ENCODE peak calls at places on chromosomes 12 and 14, in five cellular contexts. S, O, L, P and N are unnamed samples.

GRCh38 chr12:29714966-29715365 is 68.8 kb downstream of the TMTC1 start:
- DNase-seq in P (no peak), S (no peak), L (no peak), O (no peak), N (no peak)

GRCh38 chr14:87805315-87805723 is 187.7 kb downstream of the GALC start:
- DNase-seq in L (peak; percentile 11), S (peak; percentile 45), P (no peak), O (peak; percentile 72), N (peak; percentile 48)

GRCh38 chr12:132075714-132076553 is 68.2 kb downstream of the DDX51 start:
- DNase-seq in P (no peak), S (no peak), O (no peak), L (no peak), N (no peak)

GRCh38 chr12:93572712-93573551 is 457 bp downstream of the SOCS2 start:
- DNase-seq in L (no peak), S (peak; percentile 21), O (peak; percentile 34), P (peak; percentile 51), N (peak; percentile 48)

GRCh38 chr14:105473677-105474477 is 744 bp upstream of the CRIP2 start:
- DNase-seq in S (peak; percentile 76), L (peak; percentile 59), P (peak; percentile 94), O (peak; percentile 76), N (peak; percentile 95)

GRCh38 chr12:6612652-6613014 is 5.5 kb upstream of the CHD4 start:
- DNase-seq in P (no peak), S (no peak), L (no peak), O (no peak), N (no peak)

GRCh38 chr12:50221228-50222008 is 54.2 kb upstream of the CERS5 start:
- DNase-seq in L (no peak), P (no peak), O (peak; percentile 83), S (no peak), N (no peak)

GRCh38 chr12:45725631-45726593 is 3.6 kb upstream of the ARID2 start:
- DNase-seq in L (no peak), O (peak; percentile 25), P (no peak), S (no peak), N (no peak)

GRCh38 chr14:80428171-80428570 is 216.9 kb upstream of the DIO2 start:
- DNase-seq in O (peak; percentile 72), S (no peak), L (no peak), P (no peak), N (no peak)

GRCh38 chr14:98177551-98177950 is 1094.4 kb downstream of the BCL11B start:
- DNase-seq in S (no peak), P (no peak), O (no peak), L (no peak), N (no peak)

GRCh38 chr12:103268831-103269514 is 226.8 kb downstream of the C12orf42 start:
- DNase-seq in S (no peak), O (no peak), L (no peak), P (no peak), N (no peak)

GRCh38 chr14:65433646-65434045 is 21.1 kb downstream of the FUT8 start:
- DNase-seq in P (no peak), S (no peak), O (no peak), L (no peak), N (no peak)

GRCh38 chr12:83074495-83074894 is 387.8 kb downstream of the TMTC2 start:
- DNase-seq in P (no peak), O (no peak), L (no peak), S (no peak), N (no peak)

GRCh38 chr12:112514926-112515642 is 96.3 kb downstream of the PTPN11 start:
- DNase-seq in O (no peak), S (no peak), P (no peak), L (no peak), N (no peak)

DNA sequence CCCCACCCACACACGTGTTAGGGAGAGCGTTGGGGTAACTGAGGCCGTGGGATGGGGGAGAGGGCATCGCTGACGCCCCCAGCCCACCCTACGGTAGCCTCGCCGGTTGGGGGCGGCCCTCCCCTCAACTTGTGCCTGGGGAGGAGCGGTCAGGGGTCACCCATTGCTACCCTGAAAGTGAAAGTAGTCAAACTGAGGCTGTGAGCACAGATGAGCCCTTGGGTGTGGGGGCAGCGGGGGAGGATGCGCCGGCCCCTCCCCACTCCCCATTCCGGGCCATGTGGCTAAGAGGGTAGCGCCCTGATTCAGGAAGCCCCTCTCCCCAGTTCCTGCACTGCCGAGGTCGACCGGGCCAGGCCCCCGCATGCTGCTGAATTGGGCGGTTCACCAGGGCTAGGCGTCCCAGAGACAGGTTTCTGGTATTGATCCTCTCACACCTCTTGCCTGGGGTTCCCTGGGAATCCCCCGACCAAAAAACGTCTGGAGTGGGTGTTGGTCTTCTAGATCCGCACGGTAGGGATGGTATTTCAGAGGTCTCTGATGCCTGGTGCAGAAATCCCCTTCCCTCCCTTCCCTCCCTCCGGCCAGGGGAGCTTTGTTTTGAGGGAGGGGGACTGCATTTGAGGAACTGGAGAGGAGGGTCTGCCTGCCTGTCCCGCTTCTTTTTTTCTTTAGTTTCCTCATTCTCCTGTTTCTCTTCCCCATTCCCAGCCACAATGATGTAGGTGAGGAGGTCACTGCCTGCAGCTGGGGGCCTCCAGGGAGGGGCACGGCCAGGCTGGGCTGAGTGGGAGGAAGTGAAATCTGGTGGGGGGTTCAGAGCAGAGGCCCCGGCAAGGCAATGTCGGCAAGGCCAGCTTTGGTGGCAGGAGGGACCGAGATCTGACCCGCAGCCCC is 999 bp downstream of the SH2B3 start:
- DNase-seq in P (peak; percentile 78), O (no peak), S (no peak), L (no peak), N (peak; percentile 45)
- TF ChIP-seq CTCF in P (no peak), O (no peak), S (no peak), L (no peak), N (no peak)

DNA sequence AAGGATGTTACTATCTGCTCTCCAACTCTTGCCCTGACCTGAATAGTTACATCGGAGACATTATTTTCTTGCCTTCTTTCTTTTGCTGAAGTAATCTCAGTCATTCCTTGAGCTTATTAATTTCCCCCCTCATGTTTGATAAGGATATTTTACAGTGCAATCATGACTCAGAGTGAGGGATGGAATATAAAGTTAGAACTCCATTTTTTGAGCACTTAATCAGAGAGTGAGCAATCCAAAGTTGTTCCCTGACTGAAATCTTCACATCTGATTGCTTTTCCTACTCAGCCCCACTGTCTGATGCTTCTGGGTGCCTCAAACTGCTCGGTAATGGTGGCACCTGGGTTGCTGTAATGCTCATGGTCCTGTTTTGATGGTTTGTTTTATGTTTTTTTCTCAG is 142.7 kb upstream of the SEL1L start:
- DNase-seq in S (no peak), O (no peak), P (no peak), L (no peak), N (no peak)
- H3K27me3 ChIP-seq in S (no peaks in the 10 kb centered on the region), O (no peaks in the 10 kb centered on the region), P (peaks cover 6% of the 10 kb centered on the region), L (no peaks in the 10 kb centered on the region), N (no peaks in the 10 kb centered on the region)

GRCh38 chr14:54102051-54102456 is 145.4 kb upstream of the BMP4 start:
- DNase-seq in P (no peak), L (no peak), O (no peak), S (no peak), N (no peak)

GRCh38 chr14:54105406-54105805 is 148.8 kb upstream of the BMP4 start:
- DNase-seq in S (no peak), P (no peak), L (no peak), O (no peak), N (no peak)

GRCh38 chr14:54104746-54105145 is 148.1 kb upstream of the BMP4 start:
- DNase-seq in L (no peak), S (no peak), P (no peak), O (peak; percentile 52), N (no peak)

GRCh38 chr14:54105898-54106297 is 149.3 kb upstream of the BMP4 start:
- DNase-seq in P (no peak), O (no peak), L (no peak), S (no peak), N (no peak)

GRCh38 chr14:54102530-54102929 is 145.9 kb upstream of the BMP4 start:
- DNase-seq in P (no peak), O (no peak), L (no peak), S (no peak), N (no peak)
- TF ChIP-seq CTCF in P (no peak), O (no peak), L (no peak), S (no peak), N (no peak)

GRCh38 chr12:49091056-49091835 is 3.4 kb downstream of the DHH start:
- DNase-seq in L (no peak), O (no peak), P (no peak), S (no peak), N (no peak)

GRCh38 chr12:49091836-49092085 is 2.8 kb downstream of the DHH start:
- DNase-seq in P (no peak), L (no peak), S (no peak), O (no peak), N (no peak)

GRCh38 chr12:49088932-49089330 is 5.7 kb downstream of the DHH start:
- DNase-seq in P (no peak), S (no peak), O (no peak), L (no peak), N (no peak)

GRCh38 chr12:49088190-49088931 is 6.2 kb downstream of the DHH start:
- DNase-seq in O (peak; percentile 87), L (peak; percentile 66), S (peak; percentile 70), P (peak; percentile 81), N (peak; percentile 79)

GRCh38 chr12:49089831-49090773 is 4.5 kb downstream of the DHH start:
- DNase-seq in S (peak; percentile 27), P (peak; percentile 52), L (no peak), O (peak; percentile 32), N (peak; percentile 36)
- H3K27me3 ChIP-seq in S (peaks cover 59% of the 10 kb centered on the region), P (peaks cover 64% of the 10 kb centered on the region), L (peaks cover 48% of the 10 kb centered on the region), O (peaks cover 54% of the 10 kb centered on the region), N (peaks cover 13% of the 10 kb centered on the region)

GRCh38 chr12:3353621-3354020 is 137.4 kb upstream of the PRMT8 start:
- DNase-seq in S (no peak), P (no peak), L (no peak), O (no peak), N (no peak)

GRCh38 chr12:3352230-3352629 is 138.8 kb upstream of the PRMT8 start:
- DNase-seq in L (no peak), O (no peak), P (no peak), S (no peak), N (no peak)

GRCh38 chr12:3351731-3352130 is 139.3 kb upstream of the PRMT8 start:
- DNase-seq in L (no peak), O (no peak), S (no peak), P (no peak), N (no peak)

GRCh38 chr12:3348055-3348454 is 142.9 kb upstream of the PRMT8 start:
- DNase-seq in O (no peak), L (no peak), S (no peak), P (no peak), N (no peak)

DNA sequence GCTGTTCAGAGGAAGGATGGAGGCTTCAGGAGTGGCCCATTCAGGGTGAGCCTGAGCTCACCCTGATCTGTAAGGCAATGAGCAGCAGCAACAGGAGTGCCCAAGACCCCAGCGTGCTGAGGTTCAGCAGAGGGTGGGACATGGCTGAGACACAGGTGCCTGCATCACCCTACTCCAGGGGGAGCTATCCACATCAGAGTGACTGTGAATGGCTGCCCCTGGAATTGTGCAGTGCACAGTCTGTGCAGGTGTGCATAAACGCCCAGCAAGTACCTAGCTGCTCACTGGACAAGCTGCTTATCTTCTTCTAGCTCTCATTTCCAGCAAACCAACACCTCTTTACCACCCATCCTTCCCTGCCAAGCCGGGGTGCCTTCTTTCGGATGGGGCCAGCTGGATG is 140.6 kb upstream of the PRMT8 start:
- DNase-seq in O (no peak), L (no peak), S (no peak), P (no peak), N (no peak)
- TF ChIP-seq CTCF in O (no peak), L (no peak), S (no peak), P (no peak), N (no peak)

GRCh38 chr14:54713364-54713763 is 146.4 kb downstream of the SAMD4A start:
- DNase-seq in O (peak; percentile 78), P (no peak), S (no peak), L (no peak), N (no peak)
- H3K27me3 ChIP-seq in O (no peaks in the 10 kb centered on the region), P (no peaks in the 10 kb centered on the region), S (no peaks in the 10 kb centered on the region), L (peaks cover 14% of the 10 kb centered on the region), N (no peaks in the 10 kb centered on the region)

GRCh38 chr12:54689984-54690383 is 41.8 kb upstream of the DCD start:
- DNase-seq in L (no peak), P (no peak), S (no peak), O (no peak), N (no peak)
- TF ChIP-seq CTCF in L (peak; percentile 8), P (no peak), S (no peak), O (no peak), N (no peak)